ENCODE peak calls at places on chromosomes 1 and 21, in six cellular contexts. One of them, this sample, is unnamed. For H3K4me1, the result is how much of the 10 kb centered on the place peaks cover.

GRCh38 chr1:218350909-218351616 is 5.9 kb downstream of the TGFB2 start:
- DNase-seq in aorta: no peak
- DNase-seq in right cardiac atrium: no peak
- DNase-seq in cardiac muscle cell: no peak
- DNase-seq in GM23338: no peak
- DNase-seq in transverse colon: no peak
- DNase-seq in this sample: no peak

GRCh38 chr1:58727363-58727762 is 27.5 kb upstream of the MYSM1 start:
- DNase-seq in transverse colon: no peak
- DNase-seq in GM23338: no peak
- DNase-seq in aorta: no peak
- DNase-seq in cardiac muscle cell: no peak
- DNase-seq in right cardiac atrium: no peak
- DNase-seq in this sample: no peak

GRCh38 chr1:29636936-29637335 is 400.6 kb downstream of the PTPRU start:
- DNase-seq in GM23338: no peak
- DNase-seq in right cardiac atrium: no peak
- DNase-seq in aorta: no peak
- DNase-seq in transverse colon: no peak
- DNase-seq in cardiac muscle cell: no peak
- DNase-seq in this sample: no peak

GRCh38 chr1:119323216-119323982 is 45.2 kb upstream of the HAO2 start:
- DNase-seq in cardiac muscle cell: no peak
- DNase-seq in right cardiac atrium: no peak
- DNase-seq in transverse colon: no peak
- DNase-seq in GM23338: no peak
- DNase-seq in aorta: no peak
- DNase-seq in this sample: no peak

GRCh38 chr1:10084045-10084444 is 51.3 kb downstream of the UBE4B start:
- DNase-seq in aorta: no peak
- DNase-seq in transverse colon: no peak
- DNase-seq in GM23338: no peak
- DNase-seq in right cardiac atrium: no peak
- DNase-seq in cardiac muscle cell: no peak
- DNase-seq in this sample: no peak

GRCh38 chr1:9827558-9828185 is 3.9 kb upstream of the CLSTN1 start:
- DNase-seq in cardiac muscle cell: no peak
- DNase-seq in transverse colon: no peak
- DNase-seq in right cardiac atrium: no peak
- DNase-seq in GM23338: peak
- DNase-seq in aorta: peak
- DNase-seq in this sample: peak

GRCh38 chr1:156499194-156499702 is 1.3 kb downstream of the MEF2D start:
- DNase-seq in transverse colon: peak
- DNase-seq in right cardiac atrium: no peak
- DNase-seq in aorta: no peak
- DNase-seq in cardiac muscle cell: no peak
- DNase-seq in GM23338: peak
- DNase-seq in this sample: peak

GRCh38 chr21:41706678-41707077 is 60.2 kb downstream of the RIPK4 start:
- DNase-seq in cardiac muscle cell: peak
- DNase-seq in right cardiac atrium: no peak
- DNase-seq in aorta: no peak
- DNase-seq in transverse colon: peak
- DNase-seq in GM23338: no peak
- DNase-seq in this sample: no peak

GRCh38 chr1:156213644-156213966 is 798 bp downstream of the PMF1 start:
- DNase-seq in transverse colon: no peak
- DNase-seq in aorta: no peak
- DNase-seq in GM23338: no peak
- DNase-seq in cardiac muscle cell: no peak
- DNase-seq in right cardiac atrium: no peak
- DNase-seq in this sample: no peak

GRCh38 chr1:71857862-71858261 is 424.5 kb downstream of the NEGR1 start:
- DNase-seq in transverse colon: no peak
- DNase-seq in cardiac muscle cell: no peak
- DNase-seq in aorta: no peak
- DNase-seq in GM23338: no peak
- DNase-seq in right cardiac atrium: no peak
- DNase-seq in this sample: no peak

DNA sequence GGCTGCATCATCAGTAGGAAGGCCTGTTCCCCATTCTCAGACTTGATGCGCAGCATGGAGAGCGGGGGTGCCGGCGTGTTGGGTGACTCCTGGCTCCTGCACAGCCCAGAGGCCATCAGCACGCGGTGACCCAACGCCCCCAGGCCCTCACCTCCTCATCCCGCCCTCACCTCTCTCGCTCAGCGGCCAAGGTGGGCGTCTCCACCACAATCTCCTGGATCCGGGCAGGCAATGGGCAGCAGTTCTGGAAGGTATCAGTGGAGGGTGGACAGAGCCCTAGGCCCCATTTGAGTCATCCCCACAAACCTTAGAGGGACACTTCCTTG is 2.8 kb downstream of the SH3BGRL3 start:
- DNase-seq in transverse colon: no peak
- DNase-seq in GM23338: no peak
- DNase-seq in aorta: no peak
- DNase-seq in cardiac muscle cell: no peak
- DNase-seq in right cardiac atrium: no peak
- DNase-seq in this sample: no peak
- H3K4me1 ChIP-seq in transverse colon: half or more
- H3K4me1 ChIP-seq in GM23338: under half
- H3K4me1 ChIP-seq in aorta: under half
- H3K4me1 ChIP-seq in cardiac muscle cell: under half
- H3K4me1 ChIP-seq in right cardiac atrium: under half
- H3K4me1 ChIP-seq in this sample: under half

GRCh38 chr1:25030674-25031589 is 100.9 kb upstream of the RUNX3 start:
- DNase-seq in cardiac muscle cell: no peak
- DNase-seq in right cardiac atrium: no peak
- DNase-seq in GM23338: no peak
- DNase-seq in aorta: no peak
- DNase-seq in transverse colon: peak
- DNase-seq in this sample: no peak
- H3K4me1 ChIP-seq in cardiac muscle cell: under half
- H3K4me1 ChIP-seq in right cardiac atrium: under half
- H3K4me1 ChIP-seq in GM23338: under half
- H3K4me1 ChIP-seq in aorta: under half
- H3K4me1 ChIP-seq in transverse colon: under half
- H3K4me1 ChIP-seq in this sample: under half

DNA sequence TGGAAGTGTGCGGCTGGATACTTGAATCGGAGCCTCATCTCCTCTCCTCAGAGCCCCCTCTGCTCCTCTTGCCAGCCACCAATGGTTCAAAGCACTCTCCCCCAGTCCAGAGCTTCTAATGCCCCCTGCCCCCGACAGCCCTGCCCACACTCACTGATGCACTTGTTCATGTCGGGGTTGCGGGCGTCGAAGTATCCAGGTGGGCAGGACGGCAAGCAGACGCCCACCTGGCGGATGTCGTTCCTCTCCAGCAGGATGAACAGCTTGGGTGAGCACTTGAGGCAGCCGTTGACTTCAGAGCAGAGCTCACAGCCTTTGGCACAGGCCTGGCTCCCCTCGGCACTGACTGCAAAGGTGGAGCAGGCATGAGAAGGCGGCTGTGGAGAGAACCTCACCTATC is 18.4 kb downstream of the RSPO1 start:
- DNase-seq in right cardiac atrium: no peak
- DNase-seq in aorta: no peak
- DNase-seq in transverse colon: no peak
- DNase-seq in cardiac muscle cell: no peak
- DNase-seq in GM23338: no peak
- DNase-seq in this sample: no peak
- H3K4me1 ChIP-seq in right cardiac atrium: under half
- H3K4me1 ChIP-seq in aorta: under half
- H3K4me1 ChIP-seq in transverse colon: under half
- H3K4me1 ChIP-seq in cardiac muscle cell: under half
- H3K4me1 ChIP-seq in GM23338: under half
- H3K4me1 ChIP-seq in this sample: under half

DNA sequence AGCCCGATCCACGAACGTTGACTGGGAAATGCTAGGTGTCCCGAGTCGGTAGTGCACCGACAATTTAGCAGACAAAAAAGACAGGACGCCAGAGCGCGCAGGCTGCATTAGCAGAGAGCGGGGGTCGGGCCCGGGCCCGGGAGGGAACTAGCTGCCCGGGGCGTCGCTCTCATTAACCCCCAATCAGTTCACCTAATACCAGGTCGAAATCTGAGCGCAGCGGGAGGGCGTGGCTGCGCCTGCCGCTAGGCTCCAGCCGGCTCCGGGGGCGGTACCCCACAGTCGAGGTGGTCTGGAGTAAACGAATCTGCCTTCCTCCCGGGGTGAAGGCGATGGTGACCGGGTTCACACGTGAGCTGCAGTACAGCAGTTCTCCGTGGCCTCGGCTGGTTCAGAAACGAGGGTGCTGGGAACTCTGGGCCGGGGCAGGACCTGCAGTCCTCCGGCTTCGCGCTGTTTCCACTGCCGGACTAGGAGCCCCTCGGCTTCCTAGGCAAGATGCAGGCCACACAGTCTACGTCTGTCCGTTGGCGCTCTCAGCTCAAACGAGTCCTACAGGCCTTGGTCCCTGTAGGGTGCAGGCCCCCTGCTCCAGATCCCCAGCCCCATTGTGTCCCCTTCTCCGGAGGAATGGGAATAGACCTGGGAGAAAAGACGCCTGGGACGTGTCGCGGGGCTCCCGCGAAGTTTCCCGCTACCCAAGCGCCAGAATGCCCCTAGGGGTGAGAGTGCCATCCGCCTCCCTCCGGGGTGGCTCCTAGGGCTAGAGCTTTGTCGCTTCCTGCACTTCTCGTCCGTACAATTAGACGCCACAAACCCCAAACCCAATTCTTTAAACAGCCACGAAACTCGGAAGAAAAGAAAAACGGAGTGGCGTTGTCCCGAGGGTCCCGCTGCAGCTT is 2.0 kb downstream of the GFI1 start:
- DNase-seq in transverse colon: peak
- DNase-seq in cardiac muscle cell: peak
- DNase-seq in GM23338: peak
- DNase-seq in right cardiac atrium: peak
- DNase-seq in aorta: peak
- DNase-seq in this sample: peak
- H3K4me1 ChIP-seq in transverse colon: half or more
- H3K4me1 ChIP-seq in cardiac muscle cell: under half
- H3K4me1 ChIP-seq in GM23338: under half
- H3K4me1 ChIP-seq in right cardiac atrium: under half
- H3K4me1 ChIP-seq in aorta: under half
- H3K4me1 ChIP-seq in this sample: under half

GRCh38 chr1:193013707-193014106 is 45.5 kb downstream of the UCHL5 start:
- DNase-seq in aorta: no peak
- DNase-seq in cardiac muscle cell: no peak
- DNase-seq in GM23338: no peak
- DNase-seq in right cardiac atrium: no peak
- DNase-seq in transverse colon: no peak
- DNase-seq in this sample: no peak

GRCh38 chr1:193014354-193014753 is 44.8 kb downstream of the UCHL5 start:
- DNase-seq in transverse colon: no peak
- DNase-seq in GM23338: no peak
- DNase-seq in aorta: no peak
- DNase-seq in cardiac muscle cell: no peak
- DNase-seq in right cardiac atrium: no peak
- DNase-seq in this sample: no peak

GRCh38 chr1:193025218-193025617 is 33.9 kb downstream of the UCHL5 start:
- DNase-seq in cardiac muscle cell: no peak
- DNase-seq in transverse colon: no peak
- DNase-seq in GM23338: no peak
- DNase-seq in right cardiac atrium: no peak
- DNase-seq in aorta: no peak
- DNase-seq in this sample: no peak

DNA sequence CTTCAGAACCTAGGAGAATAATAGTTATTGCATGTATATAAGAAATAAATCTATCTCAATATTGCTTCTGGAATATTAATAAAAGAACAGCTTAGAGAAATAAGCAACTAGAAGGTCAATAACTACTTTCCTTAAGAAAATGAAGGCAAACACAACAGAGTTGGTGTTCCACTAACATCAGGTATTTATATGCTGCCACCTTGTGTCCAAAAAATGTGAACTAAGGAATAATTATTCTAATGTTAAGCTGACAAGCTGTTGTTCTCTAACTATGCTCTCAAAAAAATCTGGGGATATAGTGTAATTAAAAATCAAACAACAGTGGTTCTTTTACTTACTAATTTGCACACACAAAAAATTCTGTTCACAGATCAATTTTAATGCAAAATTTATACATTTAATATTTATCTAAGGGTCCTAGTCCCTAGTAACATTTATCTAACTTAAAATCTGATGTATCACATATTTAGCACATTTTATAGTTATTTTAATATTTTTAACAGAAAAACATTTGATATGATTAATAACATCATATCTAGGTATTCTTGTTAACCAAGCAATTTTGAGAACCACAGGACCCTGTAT is 39.6 kb downstream of the UCHL5 start:
- DNase-seq in right cardiac atrium: no peak
- DNase-seq in aorta: no peak
- DNase-seq in GM23338: peak
- DNase-seq in cardiac muscle cell: peak
- DNase-seq in transverse colon: no peak
- DNase-seq in this sample: no peak
- H3K4me1 ChIP-seq in right cardiac atrium: under half
- H3K4me1 ChIP-seq in aorta: under half
- H3K4me1 ChIP-seq in GM23338: under half
- H3K4me1 ChIP-seq in cardiac muscle cell: under half
- H3K4me1 ChIP-seq in transverse colon: under half
- H3K4me1 ChIP-seq in this sample: under half